ENCODE peak calls at places on chromosomes 4 and X, in four cellular contexts. One of them, this sample, is unnamed.

GRCh38 chr4:25863906-25864418 is 1.2 kb upstream of the SEL1L3 start:
- DNase-seq in H9: peak; percentile 52
- DNase-seq in tibial nerve: no peak
- DNase-seq in progenitor cell of endocrine pancreas: no peak
- DNase-seq in this sample: no peak

GRCh38 chr4:3030551-3031356 is 43.6 kb downstream of the HTT-AS start:
- DNase-seq in progenitor cell of endocrine pancreas: no peak
- DNase-seq in H9: no peak
- DNase-seq in tibial nerve: no peak
- DNase-seq in this sample: no peak

GRCh38 chr4:121696140-121696640 is 590 bp downstream of the ANXA5 start:
- DNase-seq in progenitor cell of endocrine pancreas: peak; percentile 10
- DNase-seq in H9: no peak
- DNase-seq in tibial nerve: peak; percentile 77
- DNase-seq in this sample: no peak

GRCh38 chr4:108247511-108248088 is 78.9 kb upstream of the LEF1 start:
- DNase-seq in tibial nerve: no peak
- DNase-seq in progenitor cell of endocrine pancreas: no peak
- DNase-seq in H9: peak; percentile 45
- DNase-seq in this sample: no peak

GRCh38 chr4:15654556-15655222 is 468 bp downstream of the FBXL5 start:
- DNase-seq in H9: peak; percentile 51
- DNase-seq in tibial nerve: peak; percentile 28
- DNase-seq in progenitor cell of endocrine pancreas: peak; percentile 38
- DNase-seq in this sample: no peak

GRCh38 chr4:126004936-126005335 is 690.2 kb downstream of the FAT4 start:
- DNase-seq in H9: no peak
- DNase-seq in progenitor cell of endocrine pancreas: no peak
- DNase-seq in tibial nerve: no peak
- DNase-seq in this sample: no peak

GRCh38 chr4:86582453-86582852 is 11.7 kb upstream of the PTPN13 start:
- DNase-seq in tibial nerve: no peak
- DNase-seq in progenitor cell of endocrine pancreas: no peak
- DNase-seq in H9: no peak
- DNase-seq in this sample: no peak

GRCh38 chr4:32909722-32910121 is 2189.6 kb downstream of the PCDH7 start:
- DNase-seq in progenitor cell of endocrine pancreas: no peak
- DNase-seq in tibial nerve: no peak
- DNase-seq in H9: peak; percentile 39
- DNase-seq in this sample: no peak

GRCh38 chr4:157246959-157247358 is 26.4 kb downstream of the GRIA2 start:
- DNase-seq in tibial nerve: no peak
- DNase-seq in progenitor cell of endocrine pancreas: no peak
- DNase-seq in H9: no peak
- DNase-seq in this sample: no peak

GRCh38 chr4:164621886-164622521 is 131.9 kb upstream of the SMIM31 start:
- DNase-seq in tibial nerve: no peak
- DNase-seq in progenitor cell of endocrine pancreas: no peak
- DNase-seq in H9: no peak
- DNase-seq in this sample: no peak

GRCh38 chr4:113645771-113646455 is 115.6 kb downstream of the CAMK2D start:
- DNase-seq in H9: peak; percentile 41
- DNase-seq in tibial nerve: no peak
- DNase-seq in progenitor cell of endocrine pancreas: no peak
- DNase-seq in this sample: no peak

GRCh38 chr4:141153751-141154510 is 20.7 kb upstream of the RNF150 start:
- DNase-seq in H9: no peak
- DNase-seq in progenitor cell of endocrine pancreas: no peak
- DNase-seq in tibial nerve: peak; percentile 23
- DNase-seq in this sample: no peak

GRCh38 chr4:156762851-156763250 is 208.7 kb downstream of the PDGFC start:
- DNase-seq in tibial nerve: no peak
- DNase-seq in progenitor cell of endocrine pancreas: no peak
- DNase-seq in H9: no peak
- DNase-seq in this sample: no peak

GRCh38 chr4:7658297-7659204 is 223.8 kb upstream of the PSAPL1 start:
- DNase-seq in tibial nerve: no peak
- DNase-seq in progenitor cell of endocrine pancreas: no peak
- DNase-seq in H9: no peak
- DNase-seq in this sample: no peak

GRCh38 chr4:107034091-107034698 is 1.9 kb downstream of the DKK2 start:
- DNase-seq in tibial nerve: peak; percentile 52
- DNase-seq in H9: peak; percentile 75
- DNase-seq in progenitor cell of endocrine pancreas: peak; percentile 37
- DNase-seq in this sample: no peak

GRCh38 chrX:124606724-124607123 is 260.4 kb downstream of the SH2D1A start:
- DNase-seq in tibial nerve: no peak
- DNase-seq in H9: no peak
- DNase-seq in progenitor cell of endocrine pancreas: no peak
- DNase-seq in this sample: no peak

DNA sequence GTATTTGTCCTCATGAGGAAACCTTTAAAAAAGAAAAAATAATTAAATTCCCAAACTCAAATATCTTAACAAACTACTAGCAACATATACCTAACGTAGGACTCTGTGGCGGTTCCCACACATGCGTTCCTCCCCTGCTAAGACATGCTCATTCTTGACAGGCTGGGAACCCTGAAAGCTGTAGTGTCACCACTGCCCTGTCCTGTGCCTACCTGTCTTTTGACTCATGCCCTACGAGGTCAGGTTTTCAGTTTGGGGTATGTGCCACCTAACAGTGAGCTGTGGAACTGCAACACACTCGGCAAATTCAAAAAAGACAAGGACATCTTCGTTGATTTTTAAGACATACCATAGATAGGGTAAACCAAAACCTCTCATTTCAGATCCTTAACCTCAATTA is 17.8 kb downstream of the IDS start:
- DNase-seq in H9: no peak
- DNase-seq in tibial nerve: no peak
- DNase-seq in progenitor cell of endocrine pancreas: no peak
- DNase-seq in this sample: no peak
- TF ChIP-seq CTCF in H9: peak; percentile 46
- TF ChIP-seq CTCF in tibial nerve: no peak
- TF ChIP-seq CTCF in progenitor cell of endocrine pancreas: peak; percentile 21
- TF ChIP-seq CTCF in this sample: no peak

GRCh38 chrX:110418220-110418856 is 59.7 kb downstream of the RTL9 start:
- DNase-seq in H9: peak; percentile 55
- DNase-seq in progenitor cell of endocrine pancreas: peak; percentile 30
- DNase-seq in tibial nerve: peak; percentile 6
- DNase-seq in this sample: no peak
- TF ChIP-seq CTCF in H9: peak; percentile 72
- TF ChIP-seq CTCF in progenitor cell of endocrine pancreas: peak; percentile 62
- TF ChIP-seq CTCF in tibial nerve: peak; percentile 47
- TF ChIP-seq CTCF in this sample: peak; percentile 44

GRCh38 chrX:95903490-95903889 is 781.2 kb upstream of the DIAPH2 start:
- DNase-seq in progenitor cell of endocrine pancreas: no peak
- DNase-seq in tibial nerve: no peak
- DNase-seq in H9: peak; percentile 61
- DNase-seq in this sample: no peak
- TF ChIP-seq CTCF in progenitor cell of endocrine pancreas: no peak
- TF ChIP-seq CTCF in tibial nerve: no peak
- TF ChIP-seq CTCF in H9: peak; percentile 62
- TF ChIP-seq CTCF in this sample: no peak

DNA sequence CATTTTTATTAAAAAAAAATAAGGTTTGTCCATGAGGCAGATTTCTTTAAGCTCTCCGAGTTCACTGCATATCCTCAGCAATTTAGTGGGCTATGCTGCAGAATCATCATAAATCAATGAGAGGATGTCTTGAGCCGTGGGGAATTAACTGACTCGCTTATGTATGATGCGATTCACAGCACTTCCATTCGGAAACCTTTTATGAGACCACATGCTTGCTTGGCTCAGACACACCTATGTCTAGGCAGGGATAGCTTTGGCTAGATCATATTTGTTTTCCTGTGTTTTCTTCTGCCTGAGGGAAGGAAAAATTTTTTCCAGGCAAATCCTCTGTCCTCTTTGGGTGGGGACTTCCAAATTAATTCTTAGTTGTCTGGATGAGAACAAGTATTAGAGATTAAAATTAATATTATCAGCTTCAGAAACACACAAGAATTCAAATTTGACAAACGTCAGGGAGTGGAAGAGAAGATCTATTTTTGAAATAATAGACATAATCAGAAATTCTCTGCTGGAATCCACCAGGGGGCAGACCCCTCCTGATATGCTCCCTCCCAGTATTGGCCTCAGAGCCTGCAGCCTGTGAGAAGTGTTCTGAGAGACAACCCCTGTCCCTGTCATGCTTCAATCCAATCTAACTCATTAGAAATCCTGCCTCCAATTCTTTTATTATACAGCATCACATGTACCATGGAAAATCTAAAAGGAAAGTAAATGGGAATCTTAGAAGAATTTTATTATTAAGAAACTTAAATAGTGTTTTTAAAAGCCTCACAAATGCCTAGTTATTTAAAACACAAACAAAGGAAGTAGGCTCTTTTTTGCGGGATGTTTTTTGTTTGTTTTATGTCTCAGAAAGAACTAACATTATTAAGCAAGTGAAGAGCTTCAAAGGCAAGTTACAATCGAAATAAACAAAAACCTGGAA is 345.1 kb upstream of the TACR3 start:
- DNase-seq in H9: peak; percentile 61
- DNase-seq in progenitor cell of endocrine pancreas: peak; percentile 25
- DNase-seq in tibial nerve: peak; percentile 25
- DNase-seq in this sample: no peak
- TF ChIP-seq CTCF in H9: peak; percentile 81
- TF ChIP-seq CTCF in progenitor cell of endocrine pancreas: peak; percentile 83
- TF ChIP-seq CTCF in tibial nerve: peak; percentile 49
- TF ChIP-seq CTCF in this sample: peak; percentile 72

GRCh38 chrX:17944833-17945497 is 83.9 kb upstream of the RAI2 start:
- DNase-seq in progenitor cell of endocrine pancreas: no peak
- DNase-seq in tibial nerve: peak; percentile 29
- DNase-seq in H9: no peak
- DNase-seq in this sample: no peak
- TF ChIP-seq CTCF in progenitor cell of endocrine pancreas: peak; percentile 48
- TF ChIP-seq CTCF in tibial nerve: no peak
- TF ChIP-seq CTCF in H9: peak; percentile 68
- TF ChIP-seq CTCF in this sample: peak; percentile 37

GRCh38 chr4:4837316-4837715 is 22.1 kb upstream of the MSX1 start:
- DNase-seq in H9: no peak
- DNase-seq in progenitor cell of endocrine pancreas: no peak
- DNase-seq in tibial nerve: no peak
- DNase-seq in this sample: no peak

GRCh38 chr4:4838602-4839470 is 20.6 kb upstream of the MSX1 start:
- DNase-seq in H9: peak; percentile 17
- DNase-seq in progenitor cell of endocrine pancreas: no peak
- DNase-seq in tibial nerve: no peak
- DNase-seq in this sample: no peak

GRCh38 chr4:4839471-4839810 is 20.0 kb upstream of the MSX1 start:
- DNase-seq in progenitor cell of endocrine pancreas: no peak
- DNase-seq in H9: no peak
- DNase-seq in tibial nerve: no peak
- DNase-seq in this sample: no peak

GRCh38 chr4:4837921-4838601 is 21.4 kb upstream of the MSX1 start:
- DNase-seq in tibial nerve: no peak
- DNase-seq in H9: peak; percentile 29
- DNase-seq in progenitor cell of endocrine pancreas: no peak
- DNase-seq in this sample: no peak

GRCh38 chr4:4836044-4836443 is 23.4 kb upstream of the MSX1 start:
- DNase-seq in H9: no peak
- DNase-seq in tibial nerve: no peak
- DNase-seq in progenitor cell of endocrine pancreas: no peak
- DNase-seq in this sample: no peak
- TF ChIP-seq CTCF in H9: no peak
- TF ChIP-seq CTCF in tibial nerve: no peak
- TF ChIP-seq CTCF in progenitor cell of endocrine pancreas: no peak
- TF ChIP-seq CTCF in this sample: no peak

DNA sequence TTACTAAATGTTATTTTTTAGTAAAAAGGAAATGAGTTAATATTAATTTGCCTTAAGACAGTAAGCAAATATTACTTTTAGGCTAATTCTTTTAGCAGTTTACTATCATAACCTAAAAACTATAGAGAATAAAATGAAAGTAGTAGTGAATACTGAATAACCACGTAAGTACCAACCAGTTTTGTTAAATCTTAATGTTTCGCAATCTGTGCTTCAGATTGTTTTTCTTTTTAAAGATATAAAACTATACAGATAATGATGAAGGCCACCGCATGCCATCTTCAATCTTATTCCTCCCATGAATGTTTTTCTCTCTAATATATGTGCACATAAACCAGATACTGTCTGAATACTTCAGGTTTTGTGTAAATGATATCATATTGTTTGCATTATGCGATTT is 6.0 kb downstream of the RRH start:
- DNase-seq in H9: no peak
- DNase-seq in tibial nerve: no peak
- DNase-seq in progenitor cell of endocrine pancreas: no peak
- DNase-seq in this sample: no peak
- TF ChIP-seq CTCF in H9: no peak
- TF ChIP-seq CTCF in tibial nerve: no peak
- TF ChIP-seq CTCF in progenitor cell of endocrine pancreas: no peak
- TF ChIP-seq CTCF in this sample: no peak

GRCh38 chr4:88756149-88756548 is 58.5 kb upstream of the NAP1L5 start:
- DNase-seq in H9: no peak
- DNase-seq in progenitor cell of endocrine pancreas: no peak
- DNase-seq in tibial nerve: no peak
- DNase-seq in this sample: no peak

GRCh38 chr4:88757067-88757466 is 59.4 kb upstream of the NAP1L5 start:
- DNase-seq in tibial nerve: no peak
- DNase-seq in H9: no peak
- DNase-seq in progenitor cell of endocrine pancreas: no peak
- DNase-seq in this sample: no peak

GRCh38 chr4:88757776-88758175 is 60.1 kb upstream of the NAP1L5 start:
- DNase-seq in H9: no peak
- DNase-seq in tibial nerve: no peak
- DNase-seq in progenitor cell of endocrine pancreas: no peak
- DNase-seq in this sample: no peak

GRCh38 chr4:88753658-88754431 is 56.2 kb upstream of the NAP1L5 start:
- DNase-seq in tibial nerve: no peak
- DNase-seq in progenitor cell of endocrine pancreas: no peak
- DNase-seq in H9: no peak
- DNase-seq in this sample: no peak

DNA sequence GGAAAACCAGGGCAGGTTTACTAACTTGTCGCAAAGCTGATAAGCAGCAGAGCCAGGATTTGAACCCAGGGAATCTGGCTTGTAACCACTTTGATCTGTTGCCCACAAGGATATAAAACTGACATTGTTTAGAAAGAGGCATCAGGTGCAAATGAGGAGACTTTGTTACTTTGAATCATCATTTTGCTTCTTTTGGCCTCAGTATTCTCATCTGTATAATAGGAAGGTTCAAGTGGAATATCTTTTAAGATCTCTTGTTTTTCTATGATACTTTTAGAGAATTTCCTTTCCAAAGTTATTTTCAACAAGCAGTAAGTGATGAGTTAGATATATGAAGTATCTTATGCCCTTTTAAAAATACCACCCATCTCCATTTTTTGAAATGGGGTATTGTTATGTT is 57.8 kb upstream of the NAP1L5 start:
- DNase-seq in H9: no peak
- DNase-seq in tibial nerve: no peak
- DNase-seq in progenitor cell of endocrine pancreas: no peak
- DNase-seq in this sample: no peak
- TF ChIP-seq CTCF in H9: no peak
- TF ChIP-seq CTCF in tibial nerve: no peak
- TF ChIP-seq CTCF in progenitor cell of endocrine pancreas: no peak
- TF ChIP-seq CTCF in this sample: no peak

DNA sequence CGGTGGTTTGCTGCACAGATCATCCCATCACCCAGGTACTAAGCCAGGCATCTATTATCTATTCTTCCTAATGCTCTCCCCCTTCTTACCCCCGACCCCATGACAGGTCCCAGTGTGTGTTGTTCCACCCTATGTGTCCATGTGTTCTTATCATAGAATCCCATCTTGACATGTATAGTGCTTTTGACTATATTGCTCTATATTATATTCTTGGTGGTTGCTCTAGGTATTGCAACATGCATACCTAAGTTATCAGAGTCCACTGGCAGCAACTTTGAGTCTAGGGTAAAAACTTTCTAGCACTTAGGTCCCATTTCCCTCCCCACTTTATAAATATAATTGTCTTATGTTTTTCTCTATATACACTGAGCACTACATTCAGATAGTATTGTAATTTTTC is 170.3 kb downstream of the TBX22 start:
- DNase-seq in H9: no peak
- DNase-seq in tibial nerve: no peak
- DNase-seq in progenitor cell of endocrine pancreas: no peak
- DNase-seq in this sample: no peak
- TF ChIP-seq CTCF in H9: no peak
- TF ChIP-seq CTCF in tibial nerve: no peak
- TF ChIP-seq CTCF in progenitor cell of endocrine pancreas: peak; percentile 12
- TF ChIP-seq CTCF in this sample: no peak